ENCODE peak calls at places on chromosomes 6 and 20, in five cellular contexts. One of them, this sample, is unnamed.

GRCh38 chr20:61925555-61926252 is 140.0 kb downstream of the TAF4 start:
- DNase-seq in heart left ventricle: no peak
- DNase-seq in pancreas: no peak
- DNase-seq in astrocyte: peak; percentile 86
- DNase-seq in NB4: no peak
- DNase-seq in this sample: no peak

GRCh38 chr6:112282217-112282616 is 27.9 kb upstream of the LAMA4 start:
- DNase-seq in heart left ventricle: peak; percentile 75
- DNase-seq in pancreas: no peak
- DNase-seq in astrocyte: peak; percentile 89
- DNase-seq in NB4: no peak
- DNase-seq in this sample: no peak

GRCh38 chr20:57341657-57342056 is 9.4 kb upstream of the RAE1 start:
- DNase-seq in heart left ventricle: no peak
- DNase-seq in pancreas: no peak
- DNase-seq in astrocyte: no peak
- DNase-seq in NB4: no peak
- DNase-seq in this sample: no peak

GRCh38 chr6:38179300-38179699 is 359.8 kb downstream of the ZFAND3 start:
- DNase-seq in heart left ventricle: no peak
- DNase-seq in pancreas: no peak
- DNase-seq in astrocyte: no peak
- DNase-seq in NB4: no peak
- DNase-seq in this sample: no peak

GRCh38 chr6:168274046-168274952 is 45.3 kb downstream of the DACT2 start:
- DNase-seq in heart left ventricle: no peak
- DNase-seq in pancreas: peak; percentile 73
- DNase-seq in astrocyte: no peak
- DNase-seq in NB4: no peak
- DNase-seq in this sample: no peak

GRCh38 chr6:14910692-14911547 is 334.9 kb upstream of the JARID2 start:
- DNase-seq in heart left ventricle: peak; percentile 56
- DNase-seq in pancreas: no peak
- DNase-seq in astrocyte: no peak
- DNase-seq in NB4: peak; percentile 99
- DNase-seq in this sample: peak; percentile 4

GRCh38 chr6:18207438-18207837 is 52.2 kb downstream of the KDM1B start:
- DNase-seq in heart left ventricle: peak; percentile 35
- DNase-seq in pancreas: no peak
- DNase-seq in astrocyte: no peak
- DNase-seq in NB4: no peak
- DNase-seq in this sample: no peak

GRCh38 chr6:4049246-4049645 is 29.7 kb downstream of the FAM217A start:
- DNase-seq in heart left ventricle: no peak
- DNase-seq in pancreas: no peak
- DNase-seq in astrocyte: no peak
- DNase-seq in NB4: no peak
- DNase-seq in this sample: no peak

GRCh38 chr20:15902493-15902892 is 670.8 kb downstream of the KIF16B start:
- DNase-seq in heart left ventricle: no peak
- DNase-seq in pancreas: no peak
- DNase-seq in astrocyte: no peak
- DNase-seq in NB4: peak; percentile 45
- DNase-seq in this sample: no peak

GRCh38 chr20:36483919-36484808 is 57.2 kb upstream of the MYL9 start:
- DNase-seq in heart left ventricle: no peak
- DNase-seq in pancreas: no peak
- DNase-seq in astrocyte: no peak
- DNase-seq in NB4: no peak
- DNase-seq in this sample: no peak

GRCh38 chr20:1038205-1038604 is 36.1 kb upstream of the RSPO4 start:
- DNase-seq in heart left ventricle: no peak
- DNase-seq in pancreas: no peak
- DNase-seq in astrocyte: no peak
- DNase-seq in NB4: no peak
- DNase-seq in this sample: no peak

GRCh38 chr6:32689531-32690505 is 23.4 kb upstream of the HLA-DQB1 start:
- DNase-seq in heart left ventricle: no peak
- DNase-seq in pancreas: no peak
- DNase-seq in astrocyte: no peak
- DNase-seq in NB4: no peak
- DNase-seq in this sample: no peak

GRCh38 chr6:4253604-4254211 is 118.3 kb upstream of the ECI2 start:
- DNase-seq in heart left ventricle: no peak
- DNase-seq in pancreas: no peak
- DNase-seq in astrocyte: peak; percentile 54
- DNase-seq in NB4: no peak
- DNase-seq in this sample: no peak

GRCh38 chr6:144408151-144408550 is 123.0 kb downstream of the UTRN start:
- DNase-seq in heart left ventricle: peak; percentile 60
- DNase-seq in pancreas: no peak
- DNase-seq in astrocyte: no peak
- DNase-seq in NB4: no peak
- DNase-seq in this sample: no peak

GRCh38 chr6:106534564-106534982 is 94.7 kb downstream of the RTN4IP1 start:
- DNase-seq in heart left ventricle: no peak
- DNase-seq in pancreas: no peak
- DNase-seq in astrocyte: no peak
- DNase-seq in NB4: no peak
- DNase-seq in this sample: no peak

GRCh38 chr6:20202070-20202658 is 10.1 kb downstream of the MBOAT1 start:
- DNase-seq in heart left ventricle: no peak
- DNase-seq in pancreas: no peak
- DNase-seq in astrocyte: peak; percentile 55
- DNase-seq in NB4: peak; percentile 85
- DNase-seq in this sample: peak; percentile 32

GRCh38 chr6:6851059-6851658 is 256.6 kb upstream of the RREB1 start:
- DNase-seq in heart left ventricle: peak; percentile 54
- DNase-seq in pancreas: peak; percentile 69
- DNase-seq in astrocyte: peak; percentile 90
- DNase-seq in NB4: no peak
- DNase-seq in this sample: no peak

GRCh38 chr6:20126789-20127653 is 85.2 kb downstream of the MBOAT1 start:
- DNase-seq in heart left ventricle: peak; percentile 74
- DNase-seq in pancreas: peak; percentile 89
- DNase-seq in astrocyte: no peak
- DNase-seq in NB4: peak; percentile 74
- DNase-seq in this sample: peak; percentile 33

GRCh38 chr6:170031684-170032121 is 259.2 kb downstream of the DLL1 start:
- DNase-seq in heart left ventricle: no peak
- DNase-seq in pancreas: peak; percentile 36
- DNase-seq in astrocyte: no peak
- DNase-seq in NB4: no peak
- DNase-seq in this sample: no peak

GRCh38 chr20:40668449-40669228 is 20.4 kb downstream of the MAFB start:
- DNase-seq in heart left ventricle: no peak
- DNase-seq in pancreas: no peak
- DNase-seq in astrocyte: no peak
- DNase-seq in NB4: no peak
- DNase-seq in this sample: no peak

DNA sequence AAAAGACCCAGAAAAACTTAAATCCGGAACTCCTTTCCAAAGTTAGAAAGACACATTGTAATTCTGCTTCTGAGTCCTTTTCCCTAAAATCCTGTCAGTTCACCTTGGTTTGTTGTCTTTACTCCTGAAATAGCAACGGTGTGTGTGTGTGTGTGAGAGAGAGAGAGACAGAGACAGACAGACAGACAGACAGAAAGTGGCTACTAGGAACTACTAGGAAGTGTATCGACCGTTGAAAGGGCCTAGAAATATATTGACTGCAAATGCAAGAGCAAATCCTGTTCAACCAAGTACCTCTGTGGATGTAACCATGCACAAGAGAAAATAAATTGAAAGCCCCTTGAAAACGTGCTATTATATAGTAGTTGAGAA is 100.0 kb upstream of the MLIP start:
- DNase-seq in heart left ventricle: no peak
- DNase-seq in pancreas: no peak
- DNase-seq in astrocyte: no peak
- DNase-seq in NB4: no peak
- DNase-seq in this sample: no peak
- H3K4me3 ChIP-seq in heart left ventricle: no peak overlapping the region
- H3K4me3 ChIP-seq in pancreas: no peak overlapping the region
- H3K4me3 ChIP-seq in astrocyte: no peak overlapping the region
- H3K4me3 ChIP-seq in NB4: no peak overlapping the region
- H3K4me3 ChIP-seq in this sample: no peak overlapping the region

DNA sequence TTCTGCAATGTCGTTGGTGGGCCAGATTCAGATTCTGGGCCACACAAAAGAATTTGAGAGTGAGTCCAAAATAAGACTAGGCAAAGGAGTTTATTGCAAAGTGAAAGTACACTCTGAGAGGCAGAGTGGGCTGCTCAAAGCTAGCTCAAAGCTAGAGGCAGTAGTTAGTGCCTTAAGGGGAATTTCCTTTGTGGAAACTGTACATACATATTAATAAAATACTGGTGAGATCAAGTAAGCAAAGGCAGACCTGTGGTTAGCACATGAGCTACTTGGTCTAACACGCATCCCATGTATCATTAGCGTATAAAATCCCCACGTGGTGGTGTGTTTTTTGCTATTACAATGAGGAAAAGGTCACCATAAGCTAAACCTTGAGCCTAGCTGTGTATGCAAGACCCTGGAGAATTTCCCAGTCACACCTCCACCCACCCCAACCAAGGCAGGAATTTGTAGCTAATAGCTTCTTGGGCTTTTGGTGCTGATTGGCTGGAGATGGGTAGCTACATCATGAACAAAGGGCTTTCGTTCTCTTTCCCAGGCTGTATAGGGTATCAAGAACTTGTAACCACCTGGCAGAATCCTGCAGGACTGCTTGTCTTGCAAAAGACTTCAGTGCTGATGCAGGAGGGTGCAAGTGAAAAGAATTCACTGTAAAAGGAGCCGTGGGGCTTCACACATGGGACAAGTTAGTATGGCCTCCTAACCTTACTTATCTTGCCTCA is 14.7 kb upstream of the TRIM26 start:
- DNase-seq in heart left ventricle: no peak
- DNase-seq in pancreas: no peak
- DNase-seq in astrocyte: no peak
- DNase-seq in NB4: no peak
- DNase-seq in this sample: peak; percentile 26
- H3K4me3 ChIP-seq in heart left ventricle: no peak overlapping the region
- H3K4me3 ChIP-seq in pancreas: no peak overlapping the region
- H3K4me3 ChIP-seq in astrocyte: no peak overlapping the region
- H3K4me3 ChIP-seq in NB4: no peak overlapping the region
- H3K4me3 ChIP-seq in this sample: peak overlapping the region; percentile 1

DNA sequence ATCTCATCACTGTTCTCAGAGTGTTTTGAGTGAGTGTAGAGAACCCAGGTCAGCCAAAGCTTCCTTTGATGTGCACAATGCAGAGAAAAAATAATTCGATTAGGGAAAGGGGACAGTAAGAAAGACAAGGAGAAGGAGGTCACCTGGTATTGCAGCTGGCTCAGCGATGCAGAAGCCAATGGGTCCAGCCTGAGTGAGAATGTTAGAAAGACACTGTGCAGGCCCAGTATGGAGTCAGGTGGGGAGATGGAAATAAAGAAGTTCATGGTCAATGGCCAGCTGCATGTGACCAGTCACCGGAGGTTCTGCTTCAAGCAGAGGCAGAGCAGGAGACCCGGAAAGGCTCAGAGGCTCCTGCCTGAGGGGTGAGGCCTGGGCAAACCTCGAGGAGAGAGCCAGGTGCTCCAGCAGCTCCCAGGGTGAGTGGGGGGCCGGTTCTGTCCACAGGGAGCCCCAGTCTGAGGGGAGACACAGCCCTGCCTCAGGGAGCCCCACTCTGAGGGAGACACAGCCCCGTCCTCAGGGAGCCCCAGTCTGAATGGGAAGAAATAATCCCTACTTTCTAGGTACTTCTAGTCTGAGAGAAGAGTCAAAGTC is 51.3 kb downstream of the LRFN2 start:
- DNase-seq in heart left ventricle: no peak
- DNase-seq in pancreas: no peak
- DNase-seq in astrocyte: no peak
- DNase-seq in NB4: no peak
- DNase-seq in this sample: no peak
- H3K4me3 ChIP-seq in heart left ventricle: no peak overlapping the region
- H3K4me3 ChIP-seq in pancreas: no peak overlapping the region
- H3K4me3 ChIP-seq in astrocyte: no peak overlapping the region
- H3K4me3 ChIP-seq in NB4: no peak overlapping the region
- H3K4me3 ChIP-seq in this sample: no peak overlapping the region

DNA sequence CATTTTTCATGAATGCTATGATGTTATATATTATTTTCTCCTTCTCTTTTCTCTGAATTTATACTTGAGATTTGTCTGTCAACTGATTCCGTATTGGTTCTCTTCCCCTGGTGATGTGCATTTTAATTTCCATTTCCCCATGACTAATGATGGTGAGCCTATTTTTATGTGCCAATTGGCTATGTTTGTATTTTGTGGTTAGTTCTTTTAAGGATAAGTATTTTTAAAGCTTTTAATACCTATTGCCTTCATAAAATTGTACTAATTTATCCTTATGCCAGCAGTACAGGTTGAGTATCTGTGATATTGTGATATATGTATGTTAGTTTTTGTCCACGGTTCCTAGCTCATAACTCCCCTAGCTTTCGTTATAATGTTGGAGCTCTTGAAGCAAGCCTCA is 2.8 kb downstream of the POLH start:
- DNase-seq in heart left ventricle: no peak
- DNase-seq in pancreas: no peak
- DNase-seq in astrocyte: peak; percentile 17
- DNase-seq in NB4: no peak
- DNase-seq in this sample: no peak
- H3K4me3 ChIP-seq in heart left ventricle: no peak overlapping the region
- H3K4me3 ChIP-seq in pancreas: no peak overlapping the region
- H3K4me3 ChIP-seq in astrocyte: peak overlapping the region; percentile 23
- H3K4me3 ChIP-seq in NB4: no peak overlapping the region
- H3K4me3 ChIP-seq in this sample: no peak overlapping the region

GRCh38 chr6:70669133-70669532 is 1.4 kb downstream of the SMAP1 start:
- DNase-seq in heart left ventricle: no peak
- DNase-seq in pancreas: no peak
- DNase-seq in astrocyte: no peak
- DNase-seq in NB4: no peak
- DNase-seq in this sample: no peak
- H3K4me3 ChIP-seq in heart left ventricle: peak overlapping the region; percentile 96
- H3K4me3 ChIP-seq in pancreas: no peak overlapping the region
- H3K4me3 ChIP-seq in astrocyte: peak overlapping the region; percentile 85
- H3K4me3 ChIP-seq in NB4: peak overlapping the region; percentile 74
- H3K4me3 ChIP-seq in this sample: peak overlapping the region; percentile 55

DNA sequence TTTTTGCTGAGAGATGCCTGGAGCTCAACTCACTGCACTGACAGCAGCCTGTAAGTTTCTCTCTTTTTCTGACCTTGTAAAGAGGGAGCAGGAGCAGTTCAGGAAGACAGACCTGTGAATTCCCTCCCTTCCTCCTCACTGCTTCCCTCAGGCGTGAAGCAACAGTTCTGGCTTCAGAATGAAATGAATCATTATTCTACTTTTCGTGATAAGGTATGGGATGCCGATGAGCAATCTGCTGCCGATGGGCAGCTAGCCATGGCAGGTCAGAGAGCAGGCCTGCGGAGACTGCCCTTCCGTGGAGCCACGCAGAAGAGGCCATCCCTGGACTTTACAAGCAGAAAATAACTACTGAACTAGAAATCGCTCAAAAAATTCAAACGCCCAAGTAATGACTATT is 426.5 kb upstream of the RNF217 start:
- DNase-seq in heart left ventricle: no peak
- DNase-seq in pancreas: no peak
- DNase-seq in astrocyte: peak; percentile 74
- DNase-seq in NB4: no peak
- DNase-seq in this sample: no peak
- H3K4me3 ChIP-seq in heart left ventricle: no peak overlapping the region
- H3K4me3 ChIP-seq in pancreas: no peak overlapping the region
- H3K4me3 ChIP-seq in astrocyte: no peak overlapping the region
- H3K4me3 ChIP-seq in NB4: no peak overlapping the region
- H3K4me3 ChIP-seq in this sample: no peak overlapping the region